ENCODE peak calls at places on chromosome 20, in six cellular contexts. One of them, this sample, is unnamed.

GRCh38 chr20:8131598-8132014 is 460 bp upstream of the PLCB1 start:
- DNase-seq in SHP77 treated with DMSO at 0.1 percent for 48 hours: no peak
- DNase-seq in EH: peak
- DNase-seq in AG04450: no peak
- DNase-seq in substantia nigra: no peak
- DNase-seq in GM12891: no peak
- DNase-seq in this sample: no peak

GRCh38 chr20:53902968-53903651 is 167.3 kb downstream of the BCAS1 start:
- DNase-seq in SHP77 treated with DMSO at 0.1 percent for 48 hours: no peak
- DNase-seq in EH: no peak
- DNase-seq in AG04450: no peak
- DNase-seq in substantia nigra: no peak
- DNase-seq in GM12891: no peak
- DNase-seq in this sample: no peak

GRCh38 chr20:635609-636338 is 17.2 kb downstream of the SRXN1 start:
- DNase-seq in SHP77 treated with DMSO at 0.1 percent for 48 hours: no peak
- DNase-seq in EH: no peak
- DNase-seq in AG04450: no peak
- DNase-seq in substantia nigra: no peak
- DNase-seq in GM12891: no peak
- DNase-seq in this sample: no peak

GRCh38 chr20:45337367-45338120 is 10.7 kb downstream of the SDC4 start:
- DNase-seq in SHP77 treated with DMSO at 0.1 percent for 48 hours: no peak
- DNase-seq in EH: peak
- DNase-seq in AG04450: peak
- DNase-seq in substantia nigra: peak
- DNase-seq in GM12891: no peak
- DNase-seq in this sample: no peak

GRCh38 chr20:1467355-1468116 is 887 bp upstream of the NSFL1C start:
- DNase-seq in SHP77 treated with DMSO at 0.1 percent for 48 hours: no peak
- DNase-seq in EH: no peak
- DNase-seq in AG04450: no peak
- DNase-seq in substantia nigra: no peak
- DNase-seq in GM12891: no peak
- DNase-seq in this sample: no peak

GRCh38 chr20:16662462-16662861 is 67.4 kb upstream of the SNRPB2 start:
- DNase-seq in SHP77 treated with DMSO at 0.1 percent for 48 hours: no peak
- DNase-seq in EH: no peak
- DNase-seq in AG04450: no peak
- DNase-seq in substantia nigra: no peak
- DNase-seq in GM12891: no peak
- DNase-seq in this sample: no peak

GRCh38 chr20:46660487-46660886 is 9.2 kb upstream of the SLC13A3 start:
- DNase-seq in SHP77 treated with DMSO at 0.1 percent for 48 hours: no peak
- DNase-seq in EH: no peak
- DNase-seq in AG04450: no peak
- DNase-seq in substantia nigra: no peak
- DNase-seq in GM12891: no peak
- DNase-seq in this sample: no peak

GRCh38 chr20:43530321-43531090 is 23.0 kb downstream of the L3MBTL1 start:
- DNase-seq in SHP77 treated with DMSO at 0.1 percent for 48 hours: no peak
- DNase-seq in EH: no peak
- DNase-seq in AG04450: no peak
- DNase-seq in substantia nigra: no peak
- DNase-seq in GM12891: no peak
- DNase-seq in this sample: no peak

GRCh38 chr20:19212524-19213502 is at the start of gene SLC24A3:
- DNase-seq in SHP77 treated with DMSO at 0.1 percent for 48 hours: no peak
- DNase-seq in EH: peak
- DNase-seq in AG04450: no peak
- DNase-seq in substantia nigra: no peak
- DNase-seq in GM12891: peak
- DNase-seq in this sample: no peak

GRCh38 chr20:48752963-48753362 is 74.8 kb downstream of the PREX1 start:
- DNase-seq in SHP77 treated with DMSO at 0.1 percent for 48 hours: no peak
- DNase-seq in EH: no peak
- DNase-seq in AG04450: no peak
- DNase-seq in substantia nigra: no peak
- DNase-seq in GM12891: no peak
- DNase-seq in this sample: no peak

GRCh38 chr20:24784607-24785006 is 164.5 kb upstream of the CST7 start:
- DNase-seq in SHP77 treated with DMSO at 0.1 percent for 48 hours: no peak
- DNase-seq in EH: no peak
- DNase-seq in AG04450: no peak
- DNase-seq in substantia nigra: no peak
- DNase-seq in GM12891: no peak
- DNase-seq in this sample: no peak

GRCh38 chr20:48308882-48309281 is 518.9 kb downstream of the PREX1 start:
- DNase-seq in SHP77 treated with DMSO at 0.1 percent for 48 hours: no peak
- DNase-seq in EH: no peak
- DNase-seq in AG04450: no peak
- DNase-seq in substantia nigra: no peak
- DNase-seq in GM12891: no peak
- DNase-seq in this sample: no peak

GRCh38 chr20:64111841-64112641 is 4.7 kb upstream of the NPBWR2 start:
- DNase-seq in SHP77 treated with DMSO at 0.1 percent for 48 hours: no peak
- DNase-seq in EH: no peak
- DNase-seq in AG04450: no peak
- DNase-seq in substantia nigra: no peak
- DNase-seq in GM12891: no peak
- DNase-seq in this sample: no peak

GRCh38 chr20:54218470-54218869 is 10.6 kb downstream of the PFDN4 start:
- DNase-seq in SHP77 treated with DMSO at 0.1 percent for 48 hours: no peak
- DNase-seq in EH: no peak
- DNase-seq in AG04450: no peak
- DNase-seq in substantia nigra: no peak
- DNase-seq in GM12891: no peak
- DNase-seq in this sample: no peak

GRCh38 chr20:19673575-19673974 is 84.5 kb upstream of the RIN2 start:
- DNase-seq in SHP77 treated with DMSO at 0.1 percent for 48 hours: no peak
- DNase-seq in EH: peak
- DNase-seq in AG04450: no peak
- DNase-seq in substantia nigra: no peak
- DNase-seq in GM12891: no peak
- DNase-seq in this sample: no peak

GRCh38 chr20:32830437-32830836 is 10.7 kb downstream of the MAPRE1 start:
- DNase-seq in SHP77 treated with DMSO at 0.1 percent for 48 hours: no peak
- DNase-seq in EH: peak
- DNase-seq in AG04450: no peak
- DNase-seq in substantia nigra: no peak
- DNase-seq in GM12891: no peak
- DNase-seq in this sample: no peak

GRCh38 chr20:22584922-22585785 is 782 bp upstream of the FOXA2 start:
- DNase-seq in SHP77 treated with DMSO at 0.1 percent for 48 hours: peak
- DNase-seq in EH: no peak
- DNase-seq in AG04450: no peak
- DNase-seq in substantia nigra: no peak
- DNase-seq in GM12891: no peak
- DNase-seq in this sample: no peak

GRCh38 chr20:59351148-59352040 is 51.0 kb downstream of the EDN3 start:
- DNase-seq in SHP77 treated with DMSO at 0.1 percent for 48 hours: no peak
- DNase-seq in EH: peak
- DNase-seq in AG04450: no peak
- DNase-seq in substantia nigra: no peak
- DNase-seq in GM12891: no peak
- DNase-seq in this sample: no peak

GRCh38 chr20:1800180-1800579 is 95.0 kb upstream of the SIRPA start:
- DNase-seq in SHP77 treated with DMSO at 0.1 percent for 48 hours: no peak
- DNase-seq in EH: no peak
- DNase-seq in AG04450: no peak
- DNase-seq in substantia nigra: no peak
- DNase-seq in GM12891: no peak
- DNase-seq in this sample: no peak

GRCh38 chr20:48794360-48794759 is 33.4 kb downstream of the PREX1 start:
- DNase-seq in SHP77 treated with DMSO at 0.1 percent for 48 hours: no peak
- DNase-seq in EH: no peak
- DNase-seq in AG04450: no peak
- DNase-seq in substantia nigra: peak
- DNase-seq in GM12891: no peak
- DNase-seq in this sample: no peak

This sample was measured in NCI-H2081 treated with DMSO at 0.1 percent for 48 hours.